ENCODE peak calls at places on chromosomes 12 and 14, in eight cellular contexts. U is heart left ventricle, G is sigmoid colon, L is tibial nerve, M is uterus, X is stomach, W is breast epithelium, R is HCT116. O is an unnamed sample.

GRCh38 chr12:480831-481230 is 21.1 kb downstream of the B4GALNT3 start:
- DNase-seq in U (peak), G (no peak), L (no peak), M (peak), X (no peak), W (no peak), R (no peak), O (no peak)

GRCh38 chr14:104799657-104800599 is 973 bp upstream of the ZBTB42 start:
- DNase-seq in U (peak), G (peak), L (peak), M (peak), X (peak), W (peak), R (no peak), O (peak)

GRCh38 chr14:88482524-88482923 is 72.3 kb downstream of the PTPN21 start:
- DNase-seq in U (no peak), G (no peak), L (no peak), M (no peak), X (no peak), W (no peak), R (no peak), O (no peak)

GRCh38 chr14:101587403-101587998 is 26.2 kb downstream of the DIO3 start:
- DNase-seq in U (no peak), G (no peak), L (no peak), M (no peak), X (no peak), W (no peak), R (no peak), O (no peak)

GRCh38 chr14:70009961-70010360 is 130.7 kb downstream of the SMOC1 start:
- DNase-seq in U (peak), G (peak), L (no peak), M (no peak), X (no peak), W (peak), R (no peak), O (no peak)

GRCh38 chr14:103313704-103314103 is 20.3 kb upstream of the EIF5 start:
- DNase-seq in U (no peak), G (no peak), L (no peak), M (no peak), X (no peak), W (no peak), R (no peak), O (no peak)

GRCh38 chr14:96237641-96238040 is 18.4 kb upstream of the BDKRB1 start:
- DNase-seq in U (no peak), G (no peak), L (no peak), M (no peak), X (no peak), W (no peak), R (no peak), O (no peak)

GRCh38 chr14:65658202-65658601 is 245.7 kb downstream of the FUT8 start:
- DNase-seq in U (no peak), G (no peak), L (no peak), M (no peak), X (no peak), W (no peak), R (no peak), O (no peak)

GRCh38 chr12:132379996-132380395 is 50.6 kb upstream of the GALNT9 start:
- DNase-seq in U (no peak), G (no peak), L (no peak), M (no peak), X (no peak), W (no peak), R (no peak), O (no peak)

GRCh38 chr14:106652494-106652893 is 1126.1 kb downstream of the TMEM121 start:
- DNase-seq in U (no peak), G (no peak), L (no peak), M (no peak), X (no peak), W (no peak), R (no peak), O (no peak)

GRCh38 chr12:12216349-12217017 is 50.4 kb downstream of the LRP6 start:
- DNase-seq in U (no peak), G (no peak), L (no peak), M (no peak), X (no peak), W (no peak), R (no peak), O (no peak)

GRCh38 chr12:21379218-21379617 is 6.5 kb downstream of the IAPP start:
- DNase-seq in U (no peak), G (no peak), L (no peak), M (no peak), X (no peak), W (no peak), R (no peak), O (no peak)

GRCh38 chr14:91325211-91325610 is 80.7 kb upstream of the GPR68 start:
- DNase-seq in U (no peak), G (no peak), L (no peak), M (no peak), X (no peak), W (no peak), R (no peak), O (no peak)

GRCh38 chr14:56423591-56423991 is 156.0 kb upstream of the TMEM260 start:
- DNase-seq in U (no peak), G (no peak), L (no peak), M (no peak), X (no peak), W (no peak), R (no peak), O (no peak)

GRCh38 chr12:28602760-28603638 is 412.7 kb downstream of the CCDC91 start:
- DNase-seq in U (no peak), G (no peak), L (no peak), M (no peak), X (no peak), W (no peak), R (no peak), O (no peak)

GRCh38 chr12:96876966-96877365 is 30.1 kb upstream of the NEDD1 start:
- DNase-seq in U (no peak), G (no peak), L (no peak), M (no peak), X (no peak), W (no peak), R (no peak), O (peak)

GRCh38 chr14:85947461-85947860 is 417.5 kb downstream of the FLRT2 start:
- DNase-seq in U (no peak), G (no peak), L (no peak), M (no peak), X (no peak), W (no peak), R (no peak), O (no peak)

GRCh38 chr12:26870491-26871419 is 37.8 kb upstream of the ITPR2 start:
- DNase-seq in U (peak), G (peak), L (no peak), M (peak), X (peak), W (no peak), R (peak), O (peak)

GRCh38 chr12:44154128-44154527 is 318.2 kb downstream of the TMEM117 start:
- DNase-seq in U (no peak), G (no peak), L (no peak), M (no peak), X (no peak), W (no peak), R (no peak), O (no peak)

GRCh38 chr14:24314377-24315193 is 3.3 kb downstream of the LTB4R start:
- DNase-seq in U (no peak), G (no peak), L (no peak), M (no peak), X (no peak), W (no peak), R (no peak), O (no peak)

GRCh38 chr14:53668861-53669260 is 287.8 kb downstream of the BMP4 start:
- DNase-seq in U (no peak), G (no peak), L (no peak), M (no peak), X (no peak), W (no peak), R (no peak), O (no peak)

GRCh38 chr14:84937449-84937848 is 592.5 kb upstream of the FLRT2 start:
- DNase-seq in U (no peak), G (no peak), L (no peak), M (no peak), X (no peak), W (no peak), R (no peak), O (no peak)

GRCh38 chr12:56241424-56242205 is 11.8 kb downstream of the SLC39A5 start:
- DNase-seq in U (no peak), G (no peak), L (no peak), M (no peak), X (no peak), W (no peak), R (no peak), O (no peak)

GRCh38 chr12:106152334-106152733 is 13.6 kb upstream of the NUAK1 start:
- DNase-seq in U (no peak), G (no peak), L (no peak), M (no peak), X (no peak), W (no peak), R (no peak), O (no peak)

GRCh38 chr14:44316647-44317432 is 190.2 kb downstream of the FSCB start:
- DNase-seq in U (no peak), G (no peak), L (no peak), M (no peak), X (no peak), W (no peak), R (peak), O (peak)

GRCh38 chr12:127811988-127812387 is 455.0 kb upstream of the TMEM132C start:
- DNase-seq in U (peak), G (no peak), L (no peak), M (peak), X (no peak), W (no peak), R (no peak), O (peak)

GRCh38 chr12:66066929-66067281 is 63.6 kb downstream of the LLPH start:
- DNase-seq in U (no peak), G (no peak), L (no peak), M (no peak), X (no peak), W (no peak), R (no peak), O (no peak)

GRCh38 chr14:20711275-20712069 is 22.9 kb downstream of the ANG start:
- DNase-seq in U (no peak), G (no peak), L (no peak), M (no peak), X (no peak), W (no peak), R (no peak), O (no peak)

GRCh38 chr12:79016181-79016580 is 151.6 kb downstream of the SYT1 start:
- DNase-seq in U (no peak), G (no peak), L (no peak), M (no peak), X (no peak), W (no peak), R (no peak), O (no peak)

GRCh38 chr14:89690139-89690538 is 264.4 kb downstream of the EFCAB11 start:
- DNase-seq in U (no peak), G (no peak), L (no peak), M (no peak), X (no peak), W (no peak), R (no peak), O (no peak)

GRCh38 chr12:126966498-126966897 is 1300.5 kb upstream of the TMEM132C start:
- DNase-seq in U (no peak), G (no peak), L (no peak), M (no peak), X (no peak), W (no peak), R (no peak), O (no peak)

GRCh38 chr14:92341791-92342190 is 18.8 kb downstream of the SLC24A4 start:
- DNase-seq in U (no peak), G (no peak), L (no peak), M (no peak), X (no peak), W (no peak), R (no peak), O (no peak)

GRCh38 chr14:51089278-51089677 is 5.6 kb downstream of the TRIM9 start:
- DNase-seq in U (no peak), G (no peak), L (no peak), M (no peak), X (no peak), W (no peak), R (no peak), O (no peak)

GRCh38 chr12:84656705-84657104 is 255.9 kb downstream of the SLC6A15 start:
- DNase-seq in U (no peak), G (no peak), L (no peak), M (no peak), X (no peak), W (no peak), R (no peak), O (no peak)

GRCh38 chr14:35506927-35507326 is 27.0 kb upstream of the INSM2 start:
- DNase-seq in U (no peak), G (no peak), L (no peak), M (no peak), X (no peak), W (no peak), R (no peak), O (no peak)

GRCh38 chr14:98298481-98299227 is 973.3 kb downstream of the BCL11B start:
- DNase-seq in U (no peak), G (no peak), L (no peak), M (no peak), X (no peak), W (no peak), R (no peak), O (no peak)

GRCh38 chr12:90061834-90062233 is 353.2 kb upstream of the ATP2B1 start:
- DNase-seq in U (no peak), G (no peak), L (no peak), M (no peak), X (no peak), W (no peak), R (no peak), O (no peak)

GRCh38 chr14:102949801-102950451 is 27.5 kb downstream of the AMN start:
- DNase-seq in U (peak), G (peak), L (no peak), M (no peak), X (peak), W (peak), R (no peak), O (no peak)

GRCh38 chr12:53543539-53543938 is 36.3 kb upstream of the NPFF start:
- DNase-seq in U (peak), G (peak), L (peak), M (peak), X (peak), W (peak), R (peak), O (peak)

GRCh38 chr12:93742086-93742934 is 65.1 kb downstream of the CRADD start:
- DNase-seq in U (peak), G (peak), L (peak), M (peak), X (peak), W (peak), R (peak), O (peak)
- TF ChIP-seq POLR2A in U (peak), G (no peak), L (peak), M (peak), X (no peak), W (no peak), R (no peak), O (no peak)

DNA sequence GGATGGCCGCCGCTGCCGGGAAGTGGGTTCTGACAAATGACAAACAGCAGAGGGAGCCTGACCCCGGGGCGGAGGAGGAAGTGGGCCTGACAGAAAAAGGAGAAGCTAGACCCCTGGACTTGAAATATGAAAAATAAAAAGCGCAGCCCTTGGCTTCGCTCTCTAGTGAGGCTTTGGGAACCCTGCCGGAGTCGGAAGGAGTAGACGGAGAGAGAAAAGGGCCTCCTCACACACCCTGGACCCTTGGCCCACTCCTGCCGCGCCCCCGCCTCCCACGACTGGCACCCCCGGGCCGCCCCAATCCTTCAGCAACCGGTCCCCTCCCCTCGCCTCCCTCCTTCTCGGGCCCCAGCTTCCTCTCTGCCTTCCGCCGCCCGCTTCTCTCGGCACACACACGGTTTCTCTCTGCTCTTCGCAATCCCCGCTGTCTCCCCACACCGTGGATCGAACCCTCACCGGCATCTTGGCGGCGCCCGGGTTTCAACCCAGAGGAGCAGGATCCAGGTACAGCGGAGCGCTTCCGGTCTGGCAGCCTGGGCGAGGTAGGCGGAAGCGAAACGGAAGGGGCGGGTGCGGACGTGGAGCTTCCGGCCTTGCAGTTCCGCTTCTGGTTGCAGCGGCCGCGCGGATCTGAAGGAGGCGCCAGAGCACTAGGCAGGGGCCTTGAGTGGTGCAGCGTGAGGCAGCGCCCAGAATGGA is at the start of gene ARPC3:
- DNase-seq in U (peak), G (peak), L (peak), M (peak), X (peak), W (peak), R (peak), O (peak)
- TF ChIP-seq POLR2A in U (peak), G (peak), L (peak), M (peak), X (no peak), W (peak), R (peak), O (peak)

GRCh38 chr12:25824729-25825128 is 133.8 kb upstream of the RASSF8 start:
- DNase-seq in U (no peak), G (no peak), L (no peak), M (no peak), X (no peak), W (no peak), R (no peak), O (no peak)

GRCh38 chr12:25827141-25827540 is 131.3 kb upstream of the RASSF8 start:
- DNase-seq in U (no peak), G (no peak), L (no peak), M (no peak), X (no peak), W (no peak), R (no peak), O (no peak)

GRCh38 chr12:25819713-25820112 is 138.8 kb upstream of the RASSF8 start:
- DNase-seq in U (no peak), G (no peak), L (no peak), M (no peak), X (no peak), W (no peak), R (no peak), O (no peak)

GRCh38 chr12:25825494-25825893 is 133.0 kb upstream of the RASSF8 start:
- DNase-seq in U (no peak), G (no peak), L (no peak), M (no peak), X (no peak), W (no peak), R (no peak), O (no peak)

DNA sequence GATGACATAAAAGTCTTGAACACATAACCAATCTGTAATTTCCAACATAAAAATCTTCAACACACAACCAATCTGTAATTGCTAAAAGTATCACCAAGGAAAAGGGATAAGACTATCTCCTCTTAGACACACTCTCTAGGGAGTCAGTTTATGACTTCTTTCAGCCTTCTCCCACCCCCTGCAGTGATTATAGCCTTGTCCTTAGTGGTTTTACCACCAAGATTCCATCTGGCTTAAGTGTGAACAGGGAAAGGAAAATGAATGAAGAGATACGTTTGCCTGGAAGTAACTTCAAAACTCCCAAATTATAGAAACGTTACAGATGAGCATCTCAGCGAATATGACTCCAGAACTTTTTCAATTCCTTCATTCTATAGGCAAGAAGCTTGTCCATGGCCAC is 136.2 kb upstream of the RASSF8 start:
- DNase-seq in U (no peak), G (no peak), L (no peak), M (no peak), X (no peak), W (no peak), R (no peak), O (no peak)
- TF ChIP-seq POLR2A in U (no peak), G (no peak), L (no peak), M (no peak), X (no peak), W (no peak), R (no peak), O (no peak)

GRCh38 chr12:108635997-108636808 is 2.5 kb upstream of the SELPLG start:
- DNase-seq in U (peak), G (no peak), L (no peak), M (no peak), X (no peak), W (no peak), R (no peak), O (no peak)
- TF ChIP-seq POLR2A in U (no peak), G (no peak), L (no peak), M (no peak), X (no peak), W (no peak), R (no peak), O (no peak)

DNA sequence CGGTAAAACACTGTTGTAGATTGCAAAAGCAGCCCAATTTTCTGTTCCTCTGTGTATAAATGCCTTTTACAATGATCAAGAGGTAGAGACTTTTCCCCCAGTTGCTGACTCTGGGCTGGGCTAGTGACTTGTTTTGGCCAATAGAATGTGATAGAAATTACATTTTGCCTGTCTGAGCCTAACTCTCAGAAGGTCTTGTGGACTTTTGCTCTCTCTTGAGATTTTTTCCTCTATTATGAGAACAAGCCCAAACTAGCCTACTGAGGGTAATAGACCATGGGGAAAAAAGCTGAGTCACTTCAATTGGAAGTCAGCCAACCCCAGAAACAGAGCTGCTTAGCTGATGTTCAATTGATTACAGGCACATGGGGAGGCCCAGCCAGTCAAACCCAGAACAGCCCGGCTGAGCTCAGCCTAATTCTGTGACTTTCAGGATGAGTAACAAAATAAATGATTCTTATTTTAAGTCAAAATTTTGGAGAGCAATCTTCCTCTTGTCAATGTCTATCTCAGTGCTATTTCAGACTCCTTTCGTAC is 61.4 kb downstream of the MYF5 start:
- DNase-seq in U (peak), G (peak), L (peak), M (peak), X (peak), W (peak), R (peak), O (no peak)
- TF ChIP-seq POLR2A in U (no peak), G (no peak), L (no peak), M (no peak), X (no peak), W (no peak), R (no peak), O (no peak)

GRCh38 chr14:100362311-100362927 is 39.3 kb downstream of the SLC25A47 start:
- DNase-seq in U (no peak), G (no peak), L (no peak), M (no peak), X (no peak), W (no peak), R (no peak), O (no peak)

GRCh38 chr14:100359881-100360280 is 36.7 kb downstream of the SLC25A47 start:
- DNase-seq in U (no peak), G (no peak), L (no peak), M (no peak), X (no peak), W (no peak), R (no peak), O (no peak)

GRCh38 chr14:100363053-100363452 is 39.9 kb downstream of the SLC25A47 start:
- DNase-seq in U (no peak), G (no peak), L (no peak), M (no peak), X (no peak), W (no peak), R (no peak), O (no peak)

GRCh38 chr14:100359111-100359510 is 36.0 kb downstream of the SLC25A47 start:
- DNase-seq in U (no peak), G (no peak), L (no peak), M (no peak), X (no peak), W (no peak), R (no peak), O (no peak)

DNA sequence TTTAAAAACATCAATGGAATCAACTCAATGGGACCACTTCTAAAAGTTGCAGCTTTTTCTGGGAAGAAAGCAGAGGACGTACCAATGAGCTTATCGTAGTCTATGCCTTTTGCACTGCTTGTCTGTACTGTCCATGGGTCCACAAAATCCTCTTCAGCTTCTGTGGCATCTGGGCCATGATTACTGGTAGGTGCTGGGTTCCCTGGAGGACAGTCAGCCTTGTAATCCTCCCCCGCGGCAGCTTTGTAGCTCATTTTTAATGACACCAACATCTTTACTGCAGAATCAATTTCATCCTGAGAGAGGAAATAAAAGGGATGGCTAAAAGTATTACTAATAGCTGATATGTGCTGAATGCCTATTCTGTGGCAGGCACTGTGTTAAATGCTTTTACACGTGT is 38.5 kb downstream of the SLC25A47 start:
- DNase-seq in U (no peak), G (no peak), L (no peak), M (no peak), X (no peak), W (no peak), R (no peak), O (no peak)
- TF ChIP-seq POLR2A in U (no peak), G (no peak), L (no peak), M (no peak), X (no peak), W (no peak), R (no peak), O (no peak)